ENCODE peak calls at places on chromosomes 3 and 15, in nine cellular contexts. One of them, this sample, is unnamed.

GRCh38 chr15:30984542-30984941 is 6.9 kb downstream of the MTMR10 start:
- DNase-seq in globus pallidus: peak
- DNase-seq in NCI-H2081: no peak
- DNase-seq in GM20000: no peak
- DNase-seq in GM10248: no peak
- DNase-seq in fibroblast of the conjunctiva: no peak
- DNase-seq in central memory CD4-positive, alpha-beta T cell: no peak
- DNase-seq in CD8-positive, alpha-beta memory T cell: no peak
- DNase-seq in posterior cingulate gyrus: no peak
- DNase-seq in this sample: peak

GRCh38 chr3:11413071-11413470 is 140.9 kb downstream of the ATG7 start:
- DNase-seq in posterior cingulate gyrus: no peak
- DNase-seq in fibroblast of the conjunctiva: no peak
- DNase-seq in globus pallidus: no peak
- DNase-seq in central memory CD4-positive, alpha-beta T cell: no peak
- DNase-seq in GM10248: no peak
- DNase-seq in NCI-H2081: no peak
- DNase-seq in CD8-positive, alpha-beta memory T cell: no peak
- DNase-seq in GM20000: no peak
- DNase-seq in this sample: no peak

GRCh38 chr3:100184960-100185566 is 70.8 kb upstream of the FILIP1L start:
- DNase-seq in fibroblast of the conjunctiva: no peak
- DNase-seq in posterior cingulate gyrus: no peak
- DNase-seq in NCI-H2081: no peak
- DNase-seq in globus pallidus: no peak
- DNase-seq in CD8-positive, alpha-beta memory T cell: no peak
- DNase-seq in GM10248: no peak
- DNase-seq in central memory CD4-positive, alpha-beta T cell: no peak
- DNase-seq in GM20000: no peak
- DNase-seq in this sample: no peak

GRCh38 chr3:31754575-31755278 is 222.0 kb downstream of the STT3B start:
- DNase-seq in central memory CD4-positive, alpha-beta T cell: no peak
- DNase-seq in NCI-H2081: no peak
- DNase-seq in GM20000: peak
- DNase-seq in posterior cingulate gyrus: no peak
- DNase-seq in globus pallidus: no peak
- DNase-seq in CD8-positive, alpha-beta memory T cell: no peak
- DNase-seq in fibroblast of the conjunctiva: no peak
- DNase-seq in GM10248: no peak
- DNase-seq in this sample: no peak

GRCh38 chr3:177557561-177557960 is 360.3 kb upstream of the TBL1XR1 start:
- DNase-seq in globus pallidus: no peak
- DNase-seq in central memory CD4-positive, alpha-beta T cell: no peak
- DNase-seq in posterior cingulate gyrus: no peak
- DNase-seq in NCI-H2081: no peak
- DNase-seq in fibroblast of the conjunctiva: no peak
- DNase-seq in CD8-positive, alpha-beta memory T cell: no peak
- DNase-seq in GM10248: no peak
- DNase-seq in GM20000: no peak
- DNase-seq in this sample: no peak

GRCh38 chr3:29591579-29591978 is 310.7 kb downstream of the RBMS3 start:
- DNase-seq in globus pallidus: no peak
- DNase-seq in GM10248: no peak
- DNase-seq in posterior cingulate gyrus: no peak
- DNase-seq in CD8-positive, alpha-beta memory T cell: no peak
- DNase-seq in NCI-H2081: no peak
- DNase-seq in fibroblast of the conjunctiva: no peak
- DNase-seq in GM20000: no peak
- DNase-seq in central memory CD4-positive, alpha-beta T cell: no peak
- DNase-seq in this sample: no peak

GRCh38 chr3:196237203-196237602 is 20.9 kb downstream of the SLC51A start:
- DNase-seq in GM20000: no peak
- DNase-seq in CD8-positive, alpha-beta memory T cell: no peak
- DNase-seq in central memory CD4-positive, alpha-beta T cell: no peak
- DNase-seq in NCI-H2081: no peak
- DNase-seq in GM10248: no peak
- DNase-seq in fibroblast of the conjunctiva: no peak
- DNase-seq in posterior cingulate gyrus: no peak
- DNase-seq in globus pallidus: no peak
- DNase-seq in this sample: no peak

GRCh38 chr3:58092516-58092915 is 84.3 kb downstream of the FLNB start:
- DNase-seq in globus pallidus: no peak
- DNase-seq in central memory CD4-positive, alpha-beta T cell: no peak
- DNase-seq in fibroblast of the conjunctiva: no peak
- DNase-seq in GM20000: no peak
- DNase-seq in posterior cingulate gyrus: no peak
- DNase-seq in NCI-H2081: no peak
- DNase-seq in GM10248: no peak
- DNase-seq in CD8-positive, alpha-beta memory T cell: no peak
- DNase-seq in this sample: no peak

GRCh38 chr3:28206479-28206878 is 34.9 kb upstream of the CMC1 start:
- DNase-seq in central memory CD4-positive, alpha-beta T cell: no peak
- DNase-seq in globus pallidus: no peak
- DNase-seq in GM10248: no peak
- DNase-seq in fibroblast of the conjunctiva: no peak
- DNase-seq in NCI-H2081: no peak
- DNase-seq in GM20000: no peak
- DNase-seq in CD8-positive, alpha-beta memory T cell: no peak
- DNase-seq in posterior cingulate gyrus: no peak
- DNase-seq in this sample: no peak

GRCh38 chr15:78406016-78406590 is 31.9 kb upstream of the IREB2 start:
- DNase-seq in globus pallidus: no peak
- DNase-seq in CD8-positive, alpha-beta memory T cell: no peak
- DNase-seq in fibroblast of the conjunctiva: no peak
- DNase-seq in posterior cingulate gyrus: no peak
- DNase-seq in NCI-H2081: no peak
- DNase-seq in GM10248: no peak
- DNase-seq in central memory CD4-positive, alpha-beta T cell: no peak
- DNase-seq in GM20000: no peak
- DNase-seq in this sample: no peak

GRCh38 chr3:73580343-73580742 is 44.4 kb downstream of the PDZRN3 start:
- DNase-seq in NCI-H2081: no peak
- DNase-seq in fibroblast of the conjunctiva: no peak
- DNase-seq in globus pallidus: no peak
- DNase-seq in GM10248: no peak
- DNase-seq in CD8-positive, alpha-beta memory T cell: no peak
- DNase-seq in posterior cingulate gyrus: no peak
- DNase-seq in central memory CD4-positive, alpha-beta T cell: no peak
- DNase-seq in GM20000: no peak
- DNase-seq in this sample: no peak

This sample was measured in NCI-H748 treated with DMSO at 0.1 percent for 48 hours.